ENCODE peak calls at places on chromosomes 12 and 14, in eight cellular contexts. One of them, this sample, is unnamed. For H3K4me1, the result is how much of the 10 kb centered on the place peaks cover.

GRCh38 chr12:20404576-20405346 is 36.4 kb downstream of the PDE3A start:
- DNase-seq in neural progenitor cell: no peak
- DNase-seq in thoracic aorta: no peak
- DNase-seq in kidney: no peak
- DNase-seq in sigmoid colon: peak
- DNase-seq in right atrium auricular region: peak
- DNase-seq in IMR-90: peak
- DNase-seq in HCT116: no peak
- DNase-seq in this sample: no peak

GRCh38 chr12:54993181-54993835 is 8.7 kb upstream of the TESPA1 start:
- DNase-seq in neural progenitor cell: peak
- DNase-seq in thoracic aorta: no peak
- DNase-seq in kidney: no peak
- DNase-seq in sigmoid colon: no peak
- DNase-seq in right atrium auricular region: no peak
- DNase-seq in IMR-90: peak
- DNase-seq in HCT116: peak
- DNase-seq in this sample: no peak

GRCh38 chr14:75884198-75884611 is 97.6 kb downstream of the TGFB3 start:
- DNase-seq in neural progenitor cell: peak
- DNase-seq in thoracic aorta: no peak
- DNase-seq in kidney: no peak
- DNase-seq in sigmoid colon: no peak
- DNase-seq in right atrium auricular region: no peak
- DNase-seq in IMR-90: peak
- DNase-seq in HCT116: no peak
- DNase-seq in this sample: no peak

GRCh38 chr14:31927348-31927826 is 149.7 kb upstream of the ARHGAP5 start:
- DNase-seq in neural progenitor cell: peak
- DNase-seq in thoracic aorta: no peak
- DNase-seq in kidney: no peak
- DNase-seq in sigmoid colon: no peak
- DNase-seq in right atrium auricular region: no peak
- DNase-seq in IMR-90: peak
- DNase-seq in HCT116: no peak
- DNase-seq in this sample: no peak

GRCh38 chr14:92040431-92041040 is 677 bp upstream of the TRIP11 start:
- DNase-seq in neural progenitor cell: no peak
- DNase-seq in thoracic aorta: no peak
- DNase-seq in kidney: no peak
- DNase-seq in sigmoid colon: no peak
- DNase-seq in right atrium auricular region: no peak
- DNase-seq in IMR-90: peak
- DNase-seq in HCT116: peak
- DNase-seq in this sample: no peak

GRCh38 chr14:71714225-71714624 is 218.0 kb upstream of the RGS6 start:
- DNase-seq in neural progenitor cell: no peak
- DNase-seq in thoracic aorta: no peak
- DNase-seq in kidney: no peak
- DNase-seq in sigmoid colon: no peak
- DNase-seq in right atrium auricular region: no peak
- DNase-seq in IMR-90: peak
- DNase-seq in HCT116: no peak
- DNase-seq in this sample: no peak

GRCh38 chr14:60756847-60757246 is 22.3 kb downstream of the MNAT1 start:
- DNase-seq in neural progenitor cell: no peak
- DNase-seq in thoracic aorta: no peak
- DNase-seq in kidney: no peak
- DNase-seq in sigmoid colon: no peak
- DNase-seq in right atrium auricular region: no peak
- DNase-seq in IMR-90: peak
- DNase-seq in HCT116: no peak
- DNase-seq in this sample: no peak

GRCh38 chr12:34400986-34401658 is 378.8 kb downstream of the ALG10 start:
- DNase-seq in neural progenitor cell: no peak
- DNase-seq in thoracic aorta: no peak
- DNase-seq in kidney: peak
- DNase-seq in sigmoid colon: peak
- DNase-seq in right atrium auricular region: peak
- DNase-seq in IMR-90: no peak
- DNase-seq in HCT116: no peak
- DNase-seq in this sample: peak

GRCh38 chr14:22532345-22533056 is 56.5 kb downstream of the DAD1 start:
- DNase-seq in neural progenitor cell: no peak
- DNase-seq in thoracic aorta: no peak
- DNase-seq in kidney: no peak
- DNase-seq in sigmoid colon: no peak
- DNase-seq in right atrium auricular region: no peak
- DNase-seq in IMR-90: peak
- DNase-seq in HCT116: no peak
- DNase-seq in this sample: no peak

GRCh38 chr12:3520168-3520567 is 29.2 kb downstream of the PRMT8 start:
- DNase-seq in neural progenitor cell: no peak
- DNase-seq in thoracic aorta: no peak
- DNase-seq in kidney: no peak
- DNase-seq in sigmoid colon: no peak
- DNase-seq in right atrium auricular region: no peak
- DNase-seq in IMR-90: no peak
- DNase-seq in HCT116: no peak
- DNase-seq in this sample: no peak

DNA sequence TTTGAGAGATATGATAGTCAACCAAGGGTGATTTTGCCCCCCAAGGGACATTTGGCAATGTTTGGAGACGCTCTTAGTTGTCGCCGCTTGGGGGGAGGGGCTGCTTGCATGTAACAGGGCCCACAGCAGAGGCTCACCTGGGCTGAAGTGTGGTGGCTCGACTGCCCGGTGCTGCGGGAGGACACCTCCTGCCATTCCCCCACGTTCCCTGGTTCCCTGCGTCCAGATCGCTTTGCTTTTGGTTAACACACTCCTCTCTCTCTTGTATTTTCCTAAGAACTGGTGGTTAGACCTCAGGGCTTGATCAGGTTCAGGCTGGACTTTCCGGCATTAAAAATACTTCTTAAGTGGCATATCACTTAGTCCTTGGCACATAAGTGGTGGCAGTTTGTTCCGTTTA is 18.9 kb downstream of the PPP2R5C start:
- DNase-seq in neural progenitor cell: no peak
- DNase-seq in thoracic aorta: no peak
- DNase-seq in kidney: no peak
- DNase-seq in sigmoid colon: no peak
- DNase-seq in right atrium auricular region: no peak
- DNase-seq in IMR-90: no peak
- DNase-seq in HCT116: no peak
- DNase-seq in this sample: peak
- H3K4me3 ChIP-seq in neural progenitor cell: peak
- H3K4me3 ChIP-seq in thoracic aorta: peak
- H3K4me3 ChIP-seq in kidney: no peak
- H3K4me3 ChIP-seq in sigmoid colon: peak
- H3K4me3 ChIP-seq in right atrium auricular region: no peak
- H3K4me3 ChIP-seq in IMR-90: no peak
- H3K4me3 ChIP-seq in HCT116: no peak
- H3K4me3 ChIP-seq in this sample: peak

GRCh38 chr12:104736307-104736706 is 221.8 kb downstream of the SLC41A2 start:
- DNase-seq in neural progenitor cell: no peak
- DNase-seq in thoracic aorta: no peak
- DNase-seq in kidney: no peak
- DNase-seq in sigmoid colon: no peak
- DNase-seq in right atrium auricular region: no peak
- DNase-seq in IMR-90: peak
- DNase-seq in HCT116: no peak
- DNase-seq in this sample: no peak

GRCh38 chr12:104730761-104731160 is 227.3 kb downstream of the SLC41A2 start:
- DNase-seq in neural progenitor cell: no peak
- DNase-seq in thoracic aorta: no peak
- DNase-seq in kidney: no peak
- DNase-seq in sigmoid colon: no peak
- DNase-seq in right atrium auricular region: no peak
- DNase-seq in IMR-90: no peak
- DNase-seq in HCT116: no peak
- DNase-seq in this sample: no peak

GRCh38 chr12:104735801-104736200 is 222.3 kb downstream of the SLC41A2 start:
- DNase-seq in neural progenitor cell: no peak
- DNase-seq in thoracic aorta: no peak
- DNase-seq in kidney: no peak
- DNase-seq in sigmoid colon: no peak
- DNase-seq in right atrium auricular region: no peak
- DNase-seq in IMR-90: no peak
- DNase-seq in HCT116: no peak
- DNase-seq in this sample: no peak

GRCh38 chr12:104734541-104735075 is 223.5 kb downstream of the SLC41A2 start:
- DNase-seq in neural progenitor cell: no peak
- DNase-seq in thoracic aorta: no peak
- DNase-seq in kidney: no peak
- DNase-seq in sigmoid colon: no peak
- DNase-seq in right atrium auricular region: no peak
- DNase-seq in IMR-90: no peak
- DNase-seq in HCT116: no peak
- DNase-seq in this sample: no peak

DNA sequence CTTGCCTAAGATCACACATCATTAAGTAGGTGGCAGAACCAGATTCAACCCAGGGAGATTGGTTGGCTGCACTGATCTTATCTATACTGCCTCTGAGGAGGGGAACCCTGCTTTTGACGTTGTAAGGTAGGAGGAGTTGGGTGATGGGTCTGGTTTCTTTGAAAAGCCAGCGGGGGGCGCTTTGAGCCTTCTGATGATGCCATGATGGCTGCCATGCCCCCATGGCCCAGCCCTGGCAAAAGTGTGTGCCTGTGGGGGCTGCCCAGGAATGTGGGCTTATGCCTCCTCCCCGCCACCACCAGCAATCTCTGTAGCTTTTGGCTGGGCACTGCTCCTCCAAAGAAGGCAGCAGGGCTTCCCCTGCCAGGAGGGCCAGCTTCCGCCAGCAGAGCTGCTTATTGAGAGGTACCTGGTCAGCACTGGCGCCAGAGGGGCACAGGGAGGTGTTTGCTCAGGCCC is 224.3 kb downstream of the SLC41A2 start:
- DNase-seq in neural progenitor cell: peak
- DNase-seq in thoracic aorta: no peak
- DNase-seq in kidney: no peak
- DNase-seq in sigmoid colon: no peak
- DNase-seq in right atrium auricular region: no peak
- DNase-seq in IMR-90: no peak
- DNase-seq in HCT116: peak
- DNase-seq in this sample: peak
- TF ChIP-seq CTCF in neural progenitor cell: peak
- TF ChIP-seq CTCF in thoracic aorta: peak
- TF ChIP-seq CTCF in kidney: no peak
- TF ChIP-seq CTCF in sigmoid colon: no peak
- TF ChIP-seq CTCF in right atrium auricular region: peak
- TF ChIP-seq CTCF in IMR-90: peak
- TF ChIP-seq CTCF in HCT116: peak
- TF ChIP-seq CTCF in this sample: peak

DNA sequence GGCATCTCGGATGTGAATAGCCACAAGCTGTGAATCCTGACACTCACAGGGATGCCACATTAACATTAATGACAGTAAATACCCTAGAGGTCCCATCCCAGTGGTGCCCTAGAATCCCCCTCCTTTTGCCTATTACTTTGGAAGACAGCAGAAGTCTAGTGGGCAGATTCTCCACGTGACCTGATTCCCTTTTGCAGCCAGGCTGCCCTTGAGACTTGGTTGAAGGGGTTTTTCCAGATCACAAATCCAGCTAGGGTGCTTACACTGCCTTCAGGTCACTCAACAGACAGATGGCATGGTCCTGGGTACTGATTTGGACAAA is 8.7 kb downstream of the HDAC7 start:
- DNase-seq in neural progenitor cell: no peak
- DNase-seq in thoracic aorta: no peak
- DNase-seq in kidney: no peak
- DNase-seq in sigmoid colon: no peak
- DNase-seq in right atrium auricular region: no peak
- DNase-seq in IMR-90: no peak
- DNase-seq in HCT116: no peak
- DNase-seq in this sample: no peak
- H3K4me1 ChIP-seq in neural progenitor cell: under half
- H3K4me1 ChIP-seq in thoracic aorta: half or more
- H3K4me1 ChIP-seq in kidney: under half
- H3K4me1 ChIP-seq in sigmoid colon: half or more
- H3K4me1 ChIP-seq in right atrium auricular region: half or more
- H3K4me1 ChIP-seq in IMR-90: half or more
- H3K4me1 ChIP-seq in HCT116: under half
- H3K4me1 ChIP-seq in this sample: half or more

GRCh38 chr12:49195734-49196133 is 6.9 kb upstream of the TUBA1A start:
- DNase-seq in neural progenitor cell: no peak
- DNase-seq in thoracic aorta: no peak
- DNase-seq in kidney: no peak
- DNase-seq in sigmoid colon: no peak
- DNase-seq in right atrium auricular region: no peak
- DNase-seq in IMR-90: no peak
- DNase-seq in HCT116: no peak
- DNase-seq in this sample: no peak

GRCh38 chr12:49201595-49202295 is 12.9 kb upstream of the TUBA1A start:
- DNase-seq in neural progenitor cell: peak
- DNase-seq in thoracic aorta: no peak
- DNase-seq in kidney: no peak
- DNase-seq in sigmoid colon: no peak
- DNase-seq in right atrium auricular region: peak
- DNase-seq in IMR-90: peak
- DNase-seq in HCT116: no peak
- DNase-seq in this sample: no peak

GRCh38 chr12:49200882-49201594 is 12.2 kb upstream of the TUBA1A start:
- DNase-seq in neural progenitor cell: no peak
- DNase-seq in thoracic aorta: no peak
- DNase-seq in kidney: no peak
- DNase-seq in sigmoid colon: no peak
- DNase-seq in right atrium auricular region: no peak
- DNase-seq in IMR-90: peak
- DNase-seq in HCT116: peak
- DNase-seq in this sample: no peak

DNA sequence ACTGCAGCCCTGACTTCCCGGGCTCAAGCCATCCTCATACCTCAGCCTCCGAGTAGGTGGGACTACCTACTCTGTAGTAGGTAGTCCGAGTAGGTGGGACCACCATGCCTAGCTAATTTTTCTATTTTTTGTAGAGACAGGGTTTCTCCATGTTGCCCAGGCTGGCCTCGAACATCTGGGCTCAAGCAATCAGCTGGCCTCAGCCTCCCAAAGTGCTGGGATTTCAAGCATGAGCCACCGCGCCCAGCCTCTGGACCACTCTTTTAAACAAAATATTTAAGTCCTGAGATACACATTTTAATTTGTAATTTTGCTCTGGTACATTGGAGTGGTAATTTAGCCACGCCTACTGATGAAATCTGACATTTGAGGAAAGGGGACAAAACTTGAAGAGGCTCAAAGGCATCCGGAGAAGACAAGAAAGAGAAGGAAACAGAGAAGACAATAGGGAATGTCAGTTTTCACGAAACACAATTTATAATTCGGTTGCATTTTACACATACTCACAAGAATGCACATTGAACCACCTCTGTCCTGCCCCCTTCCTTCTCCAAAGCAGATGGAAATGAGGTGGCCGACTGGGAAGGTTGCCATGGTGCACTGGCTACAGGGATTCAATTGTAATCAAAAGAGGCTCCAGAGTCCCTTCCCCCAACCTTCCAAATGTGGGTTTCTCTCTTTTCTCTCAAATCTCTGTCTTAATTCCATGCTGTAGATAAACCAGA is 9.7 kb upstream of the TUBA1A start:
- DNase-seq in neural progenitor cell: peak
- DNase-seq in thoracic aorta: no peak
- DNase-seq in kidney: no peak
- DNase-seq in sigmoid colon: peak
- DNase-seq in right atrium auricular region: peak
- DNase-seq in IMR-90: peak
- DNase-seq in HCT116: no peak
- DNase-seq in this sample: no peak
- H3K4me3 ChIP-seq in neural progenitor cell: peak
- H3K4me3 ChIP-seq in thoracic aorta: no peak
- H3K4me3 ChIP-seq in kidney: no peak
- H3K4me3 ChIP-seq in sigmoid colon: no peak
- H3K4me3 ChIP-seq in right atrium auricular region: no peak
- H3K4me3 ChIP-seq in IMR-90: peak
- H3K4me3 ChIP-seq in HCT116: no peak
- H3K4me3 ChIP-seq in this sample: no peak

This sample was measured in upper lobe of right lung.